ENCODE peak calls at places on chromosomes 2 and 18, in four cellular contexts. I is endothelial cell, J is breast epithelium, A is neuronal stem cell. K is an unnamed sample.

GRCh38 chr2:101729521-101730190 is 32.1 kb downstream of the MAP4K4 start:
- DNase-seq in A (no peak), I (no peak), J (no peak), K (no peak)

GRCh38 chr2:63701406-63701805 is 112.6 kb downstream of the MDH1 start:
- DNase-seq in A (no peak), I (no peak), J (no peak), K (no peak)

GRCh38 chr2:214482716-214483115 is 71.9 kb downstream of the VWC2L start:
- DNase-seq in A (peak), J (no peak), I (no peak), K (no peak)

GRCh38 chr18:42163316-42163715 is 208.3 kb downstream of the PIK3C3 start:
- DNase-seq in I (no peak), J (no peak), A (no peak), K (no peak)

GRCh38 chr2:20637147-20637546 is 13.8 kb downstream of the HS1BP3 start:
- DNase-seq in J (peak), A (no peak), I (no peak), K (peak)

GRCh38 chr18:79736230-79736629 is 56.6 kb downstream of the CTDP1 start:
- DNase-seq in A (no peak), J (no peak), I (no peak), K (no peak)

GRCh38 chr2:226526731-226527130 is 272.9 kb downstream of the IRS1 start:
- DNase-seq in I (no peak), J (no peak), A (no peak), K (peak)

GRCh38 chr18:58334061-58334460 is 290.0 kb downstream of the NEDD4L start:
- DNase-seq in A (no peak), I (no peak), J (no peak), K (no peak)